ENCODE peak calls at places on chromosomes 3 and 15, in four cellular contexts. C is GM23338, A is breast epithelium, R is left lung. T is an unnamed sample. For H3K4me1, the result is how much of the 10 kb centered on the place peaks cover.

GRCh38 chr15:61169904-61170695 is 59.0 kb downstream of the RORA start:
- DNase-seq in R (no peak), A (no peak), C (peak), T (no peak)

GRCh38 chr3:171028025-171028778 is 1.7 kb upstream of the SLC2A2 start:
- DNase-seq in C (peak), R (peak), A (no peak), T (peak)

GRCh38 chr15:28191832-28192231 is 92.7 kb upstream of the OCA2 start:
- DNase-seq in A (no peak), R (no peak), C (peak), T (peak)

GRCh38 chr15:23823508-23823907 is 136.4 kb upstream of the NDN start:
- DNase-seq in R (no peak), C (peak), A (no peak), T (no peak)

GRCh38 chr3:135792174-135792573 is 173.4 kb upstream of the PPP2R3A start:
- DNase-seq in C (peak), R (no peak), A (no peak), T (no peak)

GRCh38 chr15:68199340-68199739 is 5.8 kb downstream of the CALML4 start:
- DNase-seq in C (no peak), A (no peak), R (no peak), T (no peak)

GRCh38 chr3:32480596-32480995 is 22.1 kb downstream of the CMTM6 start:
- DNase-seq in C (no peak), R (no peak), A (no peak), T (no peak)

GRCh38 chr3:30501526-30501925 is 104.9 kb upstream of the TGFBR2 start:
- DNase-seq in A (no peak), C (no peak), R (no peak), T (no peak)

GRCh38 chr15:51731549-51732267 is 5.7 kb downstream of the LYSMD2 start:
- DNase-seq in A (no peak), R (no peak), C (peak), T (no peak)

GRCh38 chr15:85563731-85564130 is 183.3 kb downstream of the AKAP13 start:
- DNase-seq in C (no peak), R (no peak), A (no peak), T (no peak)
- H3K27ac ChIP-seq in C (no peak), R (peak), A (no peak), T (no peak)

GRCh38 chr3:71140477-71140876 is 443.1 kb downstream of the FOXP1 start:
- DNase-seq in C (no peak), R (no peak), A (no peak), T (no peak)
- H3K4me1 ChIP-seq in C (under half), R (under half), A (under half), T (under half)

GRCh38 chr15:59925123-59925522 is 79.0 kb upstream of the FOXB1 start:
- DNase-seq in A (no peak), R (no peak), C (no peak), T (no peak)
- H3K4me3 ChIP-seq in A (no peak), R (no peak), C (no peak), T (no peak)

DNA sequence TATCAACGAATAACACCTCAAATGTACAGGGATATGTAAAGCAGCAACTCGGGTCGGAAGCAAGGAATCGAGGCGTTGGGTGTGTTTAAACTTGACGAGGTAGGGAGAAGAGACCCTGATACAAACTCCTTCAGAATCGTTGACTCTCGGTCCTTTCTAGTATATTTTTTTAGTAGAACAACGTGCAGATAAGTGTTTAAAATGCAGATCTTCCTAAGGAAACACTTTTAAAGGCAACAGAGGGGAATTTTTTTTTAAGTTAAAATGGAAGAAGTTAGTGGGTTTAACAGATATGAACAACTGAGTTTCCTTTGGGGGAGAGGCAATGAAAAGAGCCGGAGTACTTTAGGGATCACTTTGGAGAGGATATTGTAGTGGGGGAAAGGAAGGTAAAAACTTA is 1.1 kb upstream of the KPNA4 start:
- DNase-seq in R (no peak), C (no peak), A (no peak), T (no peak)
- H3K27ac ChIP-seq in R (peak), C (peak), A (peak), T (peak)

GRCh38 chr3:100100454-100100853 is 13.8 kb downstream of the FILIP1L start:
- DNase-seq in C (no peak), A (no peak), R (no peak), T (no peak)
- H3K4me1 ChIP-seq in C (under half), A (under half), R (under half), T (under half)

GRCh38 chr3:146195605-146196004 is 34.6 kb upstream of the PLOD2 start:
- DNase-seq in R (no peak), C (no peak), A (no peak), T (no peak)
- H3K4me3 ChIP-seq in R (no peak), C (no peak), A (no peak), T (no peak)

GRCh38 chr3:8962226-8962861 is 928 bp downstream of the RAD18 start:
- DNase-seq in R (no peak), A (no peak), C (no peak), T (no peak)
- H3K27ac ChIP-seq in R (no peak), A (peak), C (no peak), T (no peak)

GRCh38 chr15:67145710-67146109 is 80.3 kb downstream of the SMAD3 start:
- DNase-seq in C (no peak), A (no peak), R (no peak), T (no peak)
- H3K4me1 ChIP-seq in C (half or more), A (under half), R (half or more), T (under half)